ENCODE peak calls at places on chromosomes 11 and 22, in four cellular contexts. R is A549, F is GM12878, A is endothelial cell of umbilical vein. L is an unnamed sample.

GRCh38 chr11:3802016-3802790 is 4.8 kb upstream of the NUP98 start:
- DNase-seq in A (no peak), R (peak), F (no peak), L (no peak)

GRCh38 chr11:20451568-20451967 is 64.1 kb downstream of the PRMT3 start:
- DNase-seq in A (no peak), R (no peak), F (no peak), L (peak)

GRCh38 chr11:69439127-69439526 is 42.3 kb upstream of the LINC01488 start:
- DNase-seq in A (no peak), R (no peak), F (no peak), L (no peak)

GRCh38 chr11:19345519-19345847 is 104.7 kb upstream of the E2F8 start:
- DNase-seq in A (no peak), F (no peak), R (peak), L (peak)

GRCh38 chr11:123145661-123146060 is 49.4 kb downstream of the CLMP start:
- DNase-seq in A (no peak), R (peak), F (no peak), L (no peak)

GRCh38 chr22:36144886-36145541 is 15.5 kb downstream of the APOL3 start:
- DNase-seq in R (peak), F (no peak), A (peak), L (peak)

GRCh38 chr11:134097146-134097545 is 28.3 kb downstream of the JAM3 start:
- DNase-seq in A (no peak), F (no peak), R (no peak), L (no peak)

GRCh38 chr11:126499124-126499752 is 143.8 kb downstream of the ST3GAL4 start:
- DNase-seq in A (no peak), R (no peak), F (no peak), L (peak)

GRCh38 chr22:50275181-50276055 is 5.2 kb upstream of the MAPK11 start:
- DNase-seq in R (no peak), A (no peak), F (no peak), L (no peak)

GRCh38 chr11:19853016-19853415 is 140.4 kb downstream of the NAV2 start:
- DNase-seq in A (no peak), R (no peak), F (no peak), L (no peak)

GRCh38 chr11:86182976-86183584 is 61.5 kb upstream of the EED start:
- DNase-seq in R (peak), F (peak), A (no peak), L (peak)

GRCh38 chr11:113519989-113520613 is 44.9 kb upstream of the DRD2 start:
- DNase-seq in R (no peak), F (no peak), A (no peak), L (no peak)

GRCh38 chr11:79400717-79401330 is 40.0 kb downstream of the TENM4 start:
- DNase-seq in R (peak), A (no peak), F (no peak), L (peak)

GRCh38 chr11:7467652-7468051 is 17.7 kb upstream of the OLFML1 start:
- DNase-seq in F (peak), A (no peak), R (no peak), L (no peak)

GRCh38 chr11:88484873-88485621 is 147.5 kb upstream of the CTSC start:
- DNase-seq in R (peak), A (peak), F (peak), L (peak)

GRCh38 chr11:125228425-125228824 is 63.9 kb downstream of the PKNOX2 start:
- DNase-seq in A (no peak), R (no peak), F (no peak), L (no peak)

GRCh38 chr11:95108159-95108611 is 18.5 kb downstream of the ENDOD1 start:
- DNase-seq in A (peak), F (no peak), R (peak), L (no peak)

GRCh38 chr22:21896951-21897513 is 29.6 kb upstream of the MAPK1 start:
- DNase-seq in R (no peak), A (no peak), F (no peak), L (no peak)

GRCh38 chr22:43487311-43488030 is 75.7 kb downstream of the MPPED1 start:
- DNase-seq in A (no peak), F (no peak), R (no peak), L (no peak)

GRCh38 chr11:3903207-3903896 is 47.9 kb downstream of the STIM1 start:
- DNase-seq in F (no peak), R (no peak), A (no peak), L (peak)

GRCh38 chr11:109794501-109794900 is 298.7 kb upstream of the ZC3H12C start:
- DNase-seq in R (no peak), F (no peak), A (no peak), L (no peak)

GRCh38 chr11:111977141-111978027 is 40.2 kb downstream of the DIXDC1 start:
- DNase-seq in F (no peak), A (peak), R (no peak), L (no peak)

GRCh38 chr11:35654711-35655110 is 7.9 kb upstream of the TRIM44 start:
- DNase-seq in A (no peak), F (no peak), R (no peak), L (no peak)

GRCh38 chr22:35376728-35377472 is 4.0 kb upstream of the HMOX1 start:
- DNase-seq in R (peak), A (peak), F (peak), L (peak)

GRCh38 chr11:113547739-113548138 is 72.5 kb upstream of the DRD2 start:
- DNase-seq in A (no peak), F (no peak), R (no peak), L (no peak)

GRCh38 chr11:27401280-27401679 is 38.3 kb upstream of the CCDC34 start:
- DNase-seq in R (no peak), F (no peak), A (no peak), L (no peak)

GRCh38 chr11:1017269-1018005 is 19.1 kb downstream of the MUC6 start:
- DNase-seq in R (no peak), F (no peak), A (peak), L (no peak)

GRCh38 chr11:64856382-64857227 is 12.2 kb upstream of the CDC42BPG start:
- DNase-seq in A (peak), F (no peak), R (peak), L (peak)

GRCh38 chr11:64406221-64406946 is 47.4 kb downstream of the RPS6KA4 start:
- DNase-seq in A (no peak), R (no peak), F (no peak), L (no peak)

GRCh38 chr11:73667906-73668305 is 21.5 kb downstream of the PLEKHB1 start:
- DNase-seq in R (no peak), A (no peak), F (no peak), L (no peak)

GRCh38 chr11:19431059-19431398 is 190.3 kb upstream of the E2F8 start:
- DNase-seq in F (no peak), A (no peak), R (no peak), L (no peak)

GRCh38 chr22:33832558-33833151 is 87.6 kb downstream of the LARGE1 start:
- DNase-seq in F (no peak), A (no peak), R (no peak), L (no peak)

GRCh38 chr11:107778839-107779517 is 67.1 kb upstream of the SLN start:
- DNase-seq in R (no peak), A (no peak), F (no peak), L (no peak)

GRCh38 chr22:29212738-29213137 is 7.0 kb downstream of the EMID1 start:
- DNase-seq in A (no peak), R (no peak), F (no peak), L (no peak)

GRCh38 chr11:36073411-36074203 is 129.7 kb downstream of the LDLRAD3 start:
- DNase-seq in R (no peak), A (peak), F (no peak), L (no peak)

GRCh38 chr22:26952654-26953379 is 295.4 kb downstream of the MIAT start:
- DNase-seq in A (no peak), R (no peak), F (no peak), L (no peak)
- TF ChIP-seq MYC in A (no peak), R (no peak), F (no peak), L (no peak)

DNA sequence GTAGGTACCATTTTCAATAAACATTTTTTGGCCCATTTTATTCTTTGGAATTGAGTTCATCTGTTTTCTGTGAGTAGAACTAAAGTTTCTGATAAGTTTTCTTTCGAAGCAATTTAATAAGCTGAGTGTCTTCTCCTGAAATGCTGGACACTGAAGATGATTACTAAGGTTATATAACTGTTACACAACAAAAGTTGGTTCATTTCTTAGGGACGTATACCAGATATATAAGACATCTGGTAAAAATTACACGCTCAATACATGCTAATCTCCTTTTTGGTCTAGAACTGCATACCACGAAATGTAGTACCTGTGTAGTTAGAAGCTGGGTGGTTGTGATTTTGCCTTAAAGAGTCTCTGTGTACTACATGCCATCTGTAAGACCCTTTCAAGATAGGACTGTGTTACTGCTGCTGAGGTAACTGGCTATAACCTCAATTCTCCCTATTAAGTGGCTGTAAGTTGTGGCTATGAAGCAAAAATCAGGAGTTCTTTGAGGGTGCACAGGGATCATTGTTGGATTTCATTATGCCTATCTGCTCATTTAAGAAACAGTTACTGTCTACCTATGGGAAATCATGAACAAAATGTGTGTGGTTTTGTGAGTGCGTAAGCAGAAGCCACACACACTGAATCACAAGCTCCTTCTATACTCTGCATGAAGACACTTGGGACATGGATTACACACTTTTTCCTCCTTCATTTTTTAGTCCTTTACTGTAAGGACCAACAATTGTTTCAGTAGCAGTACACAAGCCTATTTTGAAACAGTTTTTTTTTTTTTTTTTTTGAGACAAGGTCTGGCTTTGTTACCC is 195.8 kb downstream of the SWAP70 start:
- DNase-seq in R (no peak), A (peak), F (no peak), L (peak)
- H3K4me3 ChIP-seq in R (no peak), A (no peak), F (no peak), L (no peak)

GRCh38 chr11:72295471-72295870 is 51.5 kb upstream of the PHOX2A start:
- DNase-seq in A (no peak), R (no peak), F (no peak), L (no peak)
- TF ChIP-seq MYC in A (no peak), R (no peak), F (no peak), L (no peak)

GRCh38 chr11:103946793-103947565 is 89.5 kb upstream of the DDI1 start:
- DNase-seq in A (peak), R (no peak), F (no peak), L (no peak)

GRCh38 chr11:103948331-103948730 is 88.1 kb upstream of the DDI1 start:
- DNase-seq in A (peak), R (no peak), F (no peak), L (no peak)

GRCh38 chr11:103949781-103950180 is 86.7 kb upstream of the DDI1 start:
- DNase-seq in F (no peak), A (no peak), R (peak), L (no peak)

GRCh38 chr11:103944251-103944944 is 92.0 kb upstream of the DDI1 start:
- DNase-seq in R (no peak), F (no peak), A (no peak), L (no peak)

GRCh38 chr11:103947566-103947919 is 88.9 kb upstream of the DDI1 start:
- DNase-seq in R (no peak), F (no peak), A (peak), L (no peak)
- H3K4me3 ChIP-seq in R (no peak), F (no peak), A (no peak), L (no peak)

GRCh38 chr11:12640926-12641849 is 33.0 kb upstream of the TEAD1 start:
- DNase-seq in R (no peak), F (no peak), A (no peak), L (peak)

GRCh38 chr11:12640355-12640754 is 33.9 kb upstream of the TEAD1 start:
- DNase-seq in R (no peak), A (no peak), F (no peak), L (no peak)

GRCh38 chr11:12643029-12643428 is 31.2 kb upstream of the TEAD1 start:
- DNase-seq in R (no peak), F (no peak), A (no peak), L (no peak)

GRCh38 chr11:12639388-12639787 is 34.8 kb upstream of the TEAD1 start:
- DNase-seq in A (no peak), R (no peak), F (no peak), L (no peak)

GRCh38 chr11:12642040-12642439 is 32.2 kb upstream of the TEAD1 start:
- DNase-seq in R (no peak), F (no peak), A (peak), L (no peak)
- TF ChIP-seq MYC in R (no peak), F (no peak), A (no peak), L (no peak)